ENCODE peak calls at places on chromosomes 1 and 21, in eight cellular contexts. One of them, this sample, is unnamed.

GRCh38 chr1:216535059-216535458 is 111.8 kb upstream of the USH2A start:
- DNase-seq in activated CD4-positive, alpha-beta T cell treated with anti-CD3 and anti-CD28 coated beads for 24 hours: no peak
- DNase-seq in activated effector memory CD4-positive, alpha-beta T cell treated with anti-CD3 and anti-CD28 coated beads, Interleukin-2, amount 50 U/mL, for 16 hours: no peak
- DNase-seq in hippocampal formation: no peak
- DNase-seq in A172: no peak
- DNase-seq in fibroblast of the aortic adventitia: peak; percentile 4
- DNase-seq in endothelial cell: no peak
- DNase-seq in HTR-8/SVneo: no peak
- DNase-seq in this sample: no peak

GRCh38 chr1:50352428-50352827 is 70.8 kb downstream of the DMRTA2 start:
- DNase-seq in activated CD4-positive, alpha-beta T cell treated with anti-CD3 and anti-CD28 coated beads for 24 hours: no peak
- DNase-seq in activated effector memory CD4-positive, alpha-beta T cell treated with anti-CD3 and anti-CD28 coated beads, Interleukin-2, amount 50 U/mL, for 16 hours: no peak
- DNase-seq in hippocampal formation: no peak
- DNase-seq in A172: no peak
- DNase-seq in fibroblast of the aortic adventitia: peak; percentile 78
- DNase-seq in endothelial cell: no peak
- DNase-seq in HTR-8/SVneo: no peak
- DNase-seq in this sample: no peak

GRCh38 chr21:33308586-33309490 is 15.9 kb upstream of the IFNAR1 start:
- DNase-seq in activated CD4-positive, alpha-beta T cell treated with anti-CD3 and anti-CD28 coated beads for 24 hours: no peak
- DNase-seq in activated effector memory CD4-positive, alpha-beta T cell treated with anti-CD3 and anti-CD28 coated beads, Interleukin-2, amount 50 U/mL, for 16 hours: no peak
- DNase-seq in hippocampal formation: no peak
- DNase-seq in A172: no peak
- DNase-seq in fibroblast of the aortic adventitia: peak; percentile 35
- DNase-seq in endothelial cell: no peak
- DNase-seq in HTR-8/SVneo: no peak
- DNase-seq in this sample: no peak

GRCh38 chr1:61173118-61173517 is 90.8 kb downstream of the NFIA start:
- DNase-seq in activated CD4-positive, alpha-beta T cell treated with anti-CD3 and anti-CD28 coated beads for 24 hours: no peak
- DNase-seq in activated effector memory CD4-positive, alpha-beta T cell treated with anti-CD3 and anti-CD28 coated beads, Interleukin-2, amount 50 U/mL, for 16 hours: no peak
- DNase-seq in hippocampal formation: no peak
- DNase-seq in A172: no peak
- DNase-seq in fibroblast of the aortic adventitia: no peak
- DNase-seq in endothelial cell: no peak
- DNase-seq in HTR-8/SVneo: no peak
- DNase-seq in this sample: no peak

GRCh38 chr1:106022312-106022902 is 1034.1 kb upstream of the PRMT6 start:
- DNase-seq in activated CD4-positive, alpha-beta T cell treated with anti-CD3 and anti-CD28 coated beads for 24 hours: no peak
- DNase-seq in activated effector memory CD4-positive, alpha-beta T cell treated with anti-CD3 and anti-CD28 coated beads, Interleukin-2, amount 50 U/mL, for 16 hours: no peak
- DNase-seq in hippocampal formation: no peak
- DNase-seq in A172: no peak
- DNase-seq in fibroblast of the aortic adventitia: peak; percentile 26
- DNase-seq in endothelial cell: no peak
- DNase-seq in HTR-8/SVneo: peak; percentile 0
- DNase-seq in this sample: no peak

GRCh38 chr1:15205586-15206346 is 41.3 kb upstream of the FHAD1 start:
- DNase-seq in activated CD4-positive, alpha-beta T cell treated with anti-CD3 and anti-CD28 coated beads for 24 hours: no peak
- DNase-seq in activated effector memory CD4-positive, alpha-beta T cell treated with anti-CD3 and anti-CD28 coated beads, Interleukin-2, amount 50 U/mL, for 16 hours: no peak
- DNase-seq in hippocampal formation: no peak
- DNase-seq in A172: no peak
- DNase-seq in fibroblast of the aortic adventitia: no peak
- DNase-seq in endothelial cell: no peak
- DNase-seq in HTR-8/SVneo: no peak
- DNase-seq in this sample: no peak

GRCh38 chr1:159992161-159992560 is 38.1 kb upstream of the SLAMF9 start:
- DNase-seq in activated CD4-positive, alpha-beta T cell treated with anti-CD3 and anti-CD28 coated beads for 24 hours: no peak
- DNase-seq in activated effector memory CD4-positive, alpha-beta T cell treated with anti-CD3 and anti-CD28 coated beads, Interleukin-2, amount 50 U/mL, for 16 hours: no peak
- DNase-seq in hippocampal formation: no peak
- DNase-seq in A172: no peak
- DNase-seq in fibroblast of the aortic adventitia: no peak
- DNase-seq in endothelial cell: no peak
- DNase-seq in HTR-8/SVneo: no peak
- DNase-seq in this sample: no peak

GRCh38 chr1:43770111-43770510 is 62.8 kb downstream of the ST3GAL3 start:
- DNase-seq in activated CD4-positive, alpha-beta T cell treated with anti-CD3 and anti-CD28 coated beads for 24 hours: no peak
- DNase-seq in activated effector memory CD4-positive, alpha-beta T cell treated with anti-CD3 and anti-CD28 coated beads, Interleukin-2, amount 50 U/mL, for 16 hours: no peak
- DNase-seq in hippocampal formation: no peak
- DNase-seq in A172: no peak
- DNase-seq in fibroblast of the aortic adventitia: no peak
- DNase-seq in endothelial cell: no peak
- DNase-seq in HTR-8/SVneo: no peak
- DNase-seq in this sample: no peak

GRCh38 chr21:37546949-37547614 is 180.5 kb downstream of the DYRK1A start:
- DNase-seq in activated CD4-positive, alpha-beta T cell treated with anti-CD3 and anti-CD28 coated beads for 24 hours: no peak
- DNase-seq in activated effector memory CD4-positive, alpha-beta T cell treated with anti-CD3 and anti-CD28 coated beads, Interleukin-2, amount 50 U/mL, for 16 hours: no peak
- DNase-seq in hippocampal formation: no peak
- DNase-seq in A172: peak; percentile 85
- DNase-seq in fibroblast of the aortic adventitia: peak; percentile 20
- DNase-seq in endothelial cell: no peak
- DNase-seq in HTR-8/SVneo: peak; percentile 50
- DNase-seq in this sample: peak; percentile 38

GRCh38 chr1:198255783-198256182 is 99.0 kb downstream of the NEK7 start:
- DNase-seq in activated CD4-positive, alpha-beta T cell treated with anti-CD3 and anti-CD28 coated beads for 24 hours: no peak
- DNase-seq in activated effector memory CD4-positive, alpha-beta T cell treated with anti-CD3 and anti-CD28 coated beads, Interleukin-2, amount 50 U/mL, for 16 hours: no peak
- DNase-seq in hippocampal formation: no peak
- DNase-seq in A172: no peak
- DNase-seq in fibroblast of the aortic adventitia: no peak
- DNase-seq in endothelial cell: no peak
- DNase-seq in HTR-8/SVneo: no peak
- DNase-seq in this sample: no peak

GRCh38 chr1:66927528-66927927 is 2.7 kb downstream of the MIER1 start:
- DNase-seq in activated CD4-positive, alpha-beta T cell treated with anti-CD3 and anti-CD28 coated beads for 24 hours: no peak
- DNase-seq in activated effector memory CD4-positive, alpha-beta T cell treated with anti-CD3 and anti-CD28 coated beads, Interleukin-2, amount 50 U/mL, for 16 hours: no peak
- DNase-seq in hippocampal formation: no peak
- DNase-seq in A172: no peak
- DNase-seq in fibroblast of the aortic adventitia: no peak
- DNase-seq in endothelial cell: no peak
- DNase-seq in HTR-8/SVneo: no peak
- DNase-seq in this sample: no peak

GRCh38 chr1:153361129-153362109 is 3.8 kb downstream of the S100A9 start:
- DNase-seq in activated CD4-positive, alpha-beta T cell treated with anti-CD3 and anti-CD28 coated beads for 24 hours: no peak
- DNase-seq in activated effector memory CD4-positive, alpha-beta T cell treated with anti-CD3 and anti-CD28 coated beads, Interleukin-2, amount 50 U/mL, for 16 hours: no peak
- DNase-seq in hippocampal formation: no peak
- DNase-seq in A172: no peak
- DNase-seq in fibroblast of the aortic adventitia: no peak
- DNase-seq in endothelial cell: no peak
- DNase-seq in HTR-8/SVneo: no peak
- DNase-seq in this sample: no peak

GRCh38 chr1:7953850-7954609 is 7.5 kb upstream of the PARK7 start:
- DNase-seq in activated CD4-positive, alpha-beta T cell treated with anti-CD3 and anti-CD28 coated beads for 24 hours: peak; percentile 83
- DNase-seq in activated effector memory CD4-positive, alpha-beta T cell treated with anti-CD3 and anti-CD28 coated beads, Interleukin-2, amount 50 U/mL, for 16 hours: peak; percentile 93
- DNase-seq in hippocampal formation: peak; percentile 94
- DNase-seq in A172: no peak
- DNase-seq in fibroblast of the aortic adventitia: peak; percentile 79
- DNase-seq in endothelial cell: peak; percentile 43
- DNase-seq in HTR-8/SVneo: peak; percentile 90
- DNase-seq in this sample: peak; percentile 50

GRCh38 chr1:156924478-156925153 is 4.2 kb downstream of the LRRC71 start:
- DNase-seq in activated CD4-positive, alpha-beta T cell treated with anti-CD3 and anti-CD28 coated beads for 24 hours: no peak
- DNase-seq in activated effector memory CD4-positive, alpha-beta T cell treated with anti-CD3 and anti-CD28 coated beads, Interleukin-2, amount 50 U/mL, for 16 hours: no peak
- DNase-seq in hippocampal formation: no peak
- DNase-seq in A172: no peak
- DNase-seq in fibroblast of the aortic adventitia: no peak
- DNase-seq in endothelial cell: no peak
- DNase-seq in HTR-8/SVneo: no peak
- DNase-seq in this sample: no peak

GRCh38 chr1:8822383-8823294 is 5.2 kb upstream of the RERE start:
- DNase-seq in activated CD4-positive, alpha-beta T cell treated with anti-CD3 and anti-CD28 coated beads for 24 hours: no peak
- DNase-seq in activated effector memory CD4-positive, alpha-beta T cell treated with anti-CD3 and anti-CD28 coated beads, Interleukin-2, amount 50 U/mL, for 16 hours: peak; percentile 24
- DNase-seq in hippocampal formation: no peak
- DNase-seq in A172: peak; percentile 78
- DNase-seq in fibroblast of the aortic adventitia: peak; percentile 93
- DNase-seq in endothelial cell: no peak
- DNase-seq in HTR-8/SVneo: peak; percentile 76
- DNase-seq in this sample: no peak

GRCh38 chr21:35204850-35205564 is 155.9 kb upstream of the RUNX1 start:
- DNase-seq in activated CD4-positive, alpha-beta T cell treated with anti-CD3 and anti-CD28 coated beads for 24 hours: no peak
- DNase-seq in activated effector memory CD4-positive, alpha-beta T cell treated with anti-CD3 and anti-CD28 coated beads, Interleukin-2, amount 50 U/mL, for 16 hours: no peak
- DNase-seq in hippocampal formation: peak; percentile 34
- DNase-seq in A172: peak; percentile 92
- DNase-seq in fibroblast of the aortic adventitia: peak; percentile 99
- DNase-seq in endothelial cell: peak; percentile 7
- DNase-seq in HTR-8/SVneo: no peak
- DNase-seq in this sample: no peak

GRCh38 chr1:12601690-12602632 is 16.0 kb downstream of the DHRS3 start:
- DNase-seq in activated CD4-positive, alpha-beta T cell treated with anti-CD3 and anti-CD28 coated beads for 24 hours: no peak
- DNase-seq in activated effector memory CD4-positive, alpha-beta T cell treated with anti-CD3 and anti-CD28 coated beads, Interleukin-2, amount 50 U/mL, for 16 hours: no peak
- DNase-seq in hippocampal formation: no peak
- DNase-seq in A172: peak; percentile 92
- DNase-seq in fibroblast of the aortic adventitia: peak; percentile 97
- DNase-seq in endothelial cell: no peak
- DNase-seq in HTR-8/SVneo: no peak
- DNase-seq in this sample: peak; percentile 70

GRCh38 chr1:111513410-111514020 is 10.1 kb upstream of the ADORA3 start:
- DNase-seq in activated CD4-positive, alpha-beta T cell treated with anti-CD3 and anti-CD28 coated beads for 24 hours: no peak
- DNase-seq in activated effector memory CD4-positive, alpha-beta T cell treated with anti-CD3 and anti-CD28 coated beads, Interleukin-2, amount 50 U/mL, for 16 hours: no peak
- DNase-seq in hippocampal formation: peak; percentile 81
- DNase-seq in A172: no peak
- DNase-seq in fibroblast of the aortic adventitia: no peak
- DNase-seq in endothelial cell: no peak
- DNase-seq in HTR-8/SVneo: no peak
- DNase-seq in this sample: no peak

GRCh38 chr1:236323819-236324411 is 42.2 kb upstream of the ERO1B start:
- DNase-seq in activated CD4-positive, alpha-beta T cell treated with anti-CD3 and anti-CD28 coated beads for 24 hours: no peak
- DNase-seq in activated effector memory CD4-positive, alpha-beta T cell treated with anti-CD3 and anti-CD28 coated beads, Interleukin-2, amount 50 U/mL, for 16 hours: no peak
- DNase-seq in hippocampal formation: no peak
- DNase-seq in A172: no peak
- DNase-seq in fibroblast of the aortic adventitia: no peak
- DNase-seq in endothelial cell: no peak
- DNase-seq in HTR-8/SVneo: no peak
- DNase-seq in this sample: no peak

GRCh38 chr1:160346953-160347352 is 3.8 kb downstream of the NCSTN start:
- DNase-seq in activated CD4-positive, alpha-beta T cell treated with anti-CD3 and anti-CD28 coated beads for 24 hours: no peak
- DNase-seq in activated effector memory CD4-positive, alpha-beta T cell treated with anti-CD3 and anti-CD28 coated beads, Interleukin-2, amount 50 U/mL, for 16 hours: no peak
- DNase-seq in hippocampal formation: no peak
- DNase-seq in A172: no peak
- DNase-seq in fibroblast of the aortic adventitia: no peak
- DNase-seq in endothelial cell: no peak
- DNase-seq in HTR-8/SVneo: no peak
- DNase-seq in this sample: no peak

GRCh38 chr21:31455506-31455905 is 111.4 kb upstream of the TIAM1 start:
- DNase-seq in activated CD4-positive, alpha-beta T cell treated with anti-CD3 and anti-CD28 coated beads for 24 hours: no peak
- DNase-seq in activated effector memory CD4-positive, alpha-beta T cell treated with anti-CD3 and anti-CD28 coated beads, Interleukin-2, amount 50 U/mL, for 16 hours: no peak
- DNase-seq in hippocampal formation: no peak
- DNase-seq in A172: no peak
- DNase-seq in fibroblast of the aortic adventitia: no peak
- DNase-seq in endothelial cell: no peak
- DNase-seq in HTR-8/SVneo: no peak
- DNase-seq in this sample: no peak

GRCh38 chr1:155873860-155874259 is 14.5 kb downstream of the SYT11 start:
- DNase-seq in activated CD4-positive, alpha-beta T cell treated with anti-CD3 and anti-CD28 coated beads for 24 hours: no peak
- DNase-seq in activated effector memory CD4-positive, alpha-beta T cell treated with anti-CD3 and anti-CD28 coated beads, Interleukin-2, amount 50 U/mL, for 16 hours: no peak
- DNase-seq in hippocampal formation: no peak
- DNase-seq in A172: peak; percentile 79
- DNase-seq in fibroblast of the aortic adventitia: peak; percentile 42
- DNase-seq in endothelial cell: no peak
- DNase-seq in HTR-8/SVneo: no peak
- DNase-seq in this sample: peak; percentile 54

GRCh38 chr1:166471359-166471758 is 304.6 kb upstream of the FAM78B start:
- DNase-seq in activated CD4-positive, alpha-beta T cell treated with anti-CD3 and anti-CD28 coated beads for 24 hours: no peak
- DNase-seq in activated effector memory CD4-positive, alpha-beta T cell treated with anti-CD3 and anti-CD28 coated beads, Interleukin-2, amount 50 U/mL, for 16 hours: no peak
- DNase-seq in hippocampal formation: no peak
- DNase-seq in A172: no peak
- DNase-seq in fibroblast of the aortic adventitia: no peak
- DNase-seq in endothelial cell: no peak
- DNase-seq in HTR-8/SVneo: no peak
- DNase-seq in this sample: no peak

GRCh38 chr1:204263240-204263848 is 49.6 kb upstream of the GOLT1A start:
- DNase-seq in activated CD4-positive, alpha-beta T cell treated with anti-CD3 and anti-CD28 coated beads for 24 hours: no peak
- DNase-seq in activated effector memory CD4-positive, alpha-beta T cell treated with anti-CD3 and anti-CD28 coated beads, Interleukin-2, amount 50 U/mL, for 16 hours: no peak
- DNase-seq in hippocampal formation: peak; percentile 38
- DNase-seq in A172: no peak
- DNase-seq in fibroblast of the aortic adventitia: no peak
- DNase-seq in endothelial cell: no peak
- DNase-seq in HTR-8/SVneo: no peak
- DNase-seq in this sample: no peak

GRCh38 chr1:45299981-45300668 is 26.6 kb upstream of the HPDL start:
- DNase-seq in activated CD4-positive, alpha-beta T cell treated with anti-CD3 and anti-CD28 coated beads for 24 hours: no peak
- DNase-seq in activated effector memory CD4-positive, alpha-beta T cell treated with anti-CD3 and anti-CD28 coated beads, Interleukin-2, amount 50 U/mL, for 16 hours: peak; percentile 66
- DNase-seq in hippocampal formation: peak; percentile 83
- DNase-seq in A172: peak; percentile 75
- DNase-seq in fibroblast of the aortic adventitia: peak; percentile 90
- DNase-seq in endothelial cell: peak; percentile 39
- DNase-seq in HTR-8/SVneo: peak; percentile 61
- DNase-seq in this sample: peak; percentile 74

GRCh38 chr1:196609114-196609737 is 986 bp upstream of the KCNT2 start:
- DNase-seq in activated CD4-positive, alpha-beta T cell treated with anti-CD3 and anti-CD28 coated beads for 24 hours: no peak
- DNase-seq in activated effector memory CD4-positive, alpha-beta T cell treated with anti-CD3 and anti-CD28 coated beads, Interleukin-2, amount 50 U/mL, for 16 hours: no peak
- DNase-seq in hippocampal formation: no peak
- DNase-seq in A172: no peak
- DNase-seq in fibroblast of the aortic adventitia: peak; percentile 17
- DNase-seq in endothelial cell: peak; percentile 33
- DNase-seq in HTR-8/SVneo: peak; percentile 18
- DNase-seq in this sample: peak; percentile 18